ENCODE peak calls at places on chromosomes 2 and 18, in six cellular contexts. B, M, N, Q, F and D are unnamed samples.

GRCh38 chr2:218329027-218329825 is 27.4 kb upstream of the CATIP start:
- DNase-seq in B (no peak), M (no peak), N (no peak), Q (no peak), F (no peak), D (no peak)

GRCh38 chr18:48782381-48782841 is 168.4 kb downstream of the SMAD7 start:
- DNase-seq in B (peak; percentile 33), M (peak; percentile 78), N (no peak), Q (peak; percentile 69), F (peak; percentile 38), D (no peak)

GRCh38 chr2:203646961-203647360 is 59.5 kb upstream of the CD28 start:
- DNase-seq in B (no peak), M (no peak), N (no peak), Q (no peak), F (no peak), D (no peak)

GRCh38 chr2:139864821-139865302 is 1084.7 kb upstream of the NXPH2 start:
- DNase-seq in B (no peak), M (no peak), N (no peak), Q (no peak), F (no peak), D (no peak)

GRCh38 chr2:101770672-101771071 is 73.2 kb downstream of the MAP4K4 start:
- DNase-seq in B (no peak), M (no peak), N (peak; percentile 48), Q (no peak), F (peak; percentile 40), D (peak; percentile 56)

GRCh38 chr2:95122197-95122551 is 566 bp upstream of the MRPS5 start:
- DNase-seq in B (no peak), M (no peak), N (no peak), Q (no peak), F (no peak), D (no peak)

GRCh38 chr2:236340251-236340650 is 76.0 kb upstream of the ASB18 start:
- DNase-seq in B (no peak), M (no peak), N (no peak), Q (no peak), F (no peak), D (no peak)

GRCh38 chr2:219186754-219187456 is 8.8 kb downstream of the RETREG2 start:
- DNase-seq in B (no peak), M (no peak), N (no peak), Q (no peak), F (no peak), D (peak; percentile 7)

GRCh38 chr2:16652296-16653082 is 13.1 kb downstream of the CYRIA start:
- DNase-seq in B (peak; percentile 65), M (no peak), N (peak; percentile 82), Q (no peak), F (peak; percentile 38), D (peak; percentile 47)

GRCh38 chr2:78541088-78541450 is 484.4 kb upstream of the REG3G start:
- DNase-seq in B (no peak), M (no peak), N (no peak), Q (no peak), F (no peak), D (no peak)

GRCh38 chr2:8491296-8492048 is 190.4 kb upstream of the ID2 start:
- DNase-seq in B (peak; percentile 56), M (no peak), N (peak; percentile 14), Q (no peak), F (no peak), D (no peak)

GRCh38 chr2:100783986-100784385 is 36.0 kb upstream of the NPAS2 start:
- DNase-seq in B (no peak), M (no peak), N (no peak), Q (no peak), F (no peak), D (no peak)

GRCh38 chr2:104701471-104701911 is 152.4 kb upstream of the POU3F3 start:
- DNase-seq in B (no peak), M (no peak), N (no peak), Q (no peak), F (no peak), D (no peak)

GRCh38 chr2:152445791-152446201 is 110.8 kb downstream of the FMNL2 start:
- DNase-seq in B (peak; percentile 37), M (peak; percentile 56), N (peak; percentile 84), Q (no peak), F (no peak), D (no peak)

GRCh38 chr2:135317375-135317774 is 213.6 kb downstream of the ZRANB3 start:
- DNase-seq in B (no peak), M (no peak), N (no peak), Q (no peak), F (no peak), D (no peak)

GRCh38 chr2:26185304-26185928 is 12.5 kb downstream of the GAREM2 start:
- DNase-seq in B (no peak), M (no peak), N (no peak), Q (no peak), F (no peak), D (no peak)

GRCh38 chr2:178962805-178963433 is 87.0 kb downstream of the CCDC141 start:
- DNase-seq in B (no peak), M (no peak), N (no peak), Q (no peak), F (no peak), D (no peak)

GRCh38 chr2:2564300-2565085 is 233.4 kb upstream of the MYT1L start:
- DNase-seq in B (no peak), M (no peak), N (no peak), Q (no peak), F (no peak), D (no peak)

GRCh38 chr2:139617747-139618146 is 837.6 kb upstream of the NXPH2 start:
- DNase-seq in B (no peak), M (no peak), N (no peak), Q (no peak), F (no peak), D (no peak)

GRCh38 chr2:158542577-158542976 is 85.8 kb downstream of the PKP4 start:
- DNase-seq in B (no peak), M (no peak), N (no peak), Q (no peak), F (no peak), D (no peak)

GRCh38 chr2:227804970-227805369 is 8.7 kb upstream of the CCL20 start:
- DNase-seq in B (no peak), M (no peak), N (no peak), Q (no peak), F (no peak), D (no peak)

GRCh38 chr18:35862115-35862640 is 110.3 kb upstream of the RMP24 start:
- DNase-seq in B (no peak), M (no peak), N (no peak), Q (no peak), F (no peak), D (no peak)

GRCh38 chr18:35856178-35856577 is 116.3 kb upstream of the RMP24 start:
- DNase-seq in B (no peak), M (no peak), N (no peak), Q (no peak), F (no peak), D (no peak)

DNA sequence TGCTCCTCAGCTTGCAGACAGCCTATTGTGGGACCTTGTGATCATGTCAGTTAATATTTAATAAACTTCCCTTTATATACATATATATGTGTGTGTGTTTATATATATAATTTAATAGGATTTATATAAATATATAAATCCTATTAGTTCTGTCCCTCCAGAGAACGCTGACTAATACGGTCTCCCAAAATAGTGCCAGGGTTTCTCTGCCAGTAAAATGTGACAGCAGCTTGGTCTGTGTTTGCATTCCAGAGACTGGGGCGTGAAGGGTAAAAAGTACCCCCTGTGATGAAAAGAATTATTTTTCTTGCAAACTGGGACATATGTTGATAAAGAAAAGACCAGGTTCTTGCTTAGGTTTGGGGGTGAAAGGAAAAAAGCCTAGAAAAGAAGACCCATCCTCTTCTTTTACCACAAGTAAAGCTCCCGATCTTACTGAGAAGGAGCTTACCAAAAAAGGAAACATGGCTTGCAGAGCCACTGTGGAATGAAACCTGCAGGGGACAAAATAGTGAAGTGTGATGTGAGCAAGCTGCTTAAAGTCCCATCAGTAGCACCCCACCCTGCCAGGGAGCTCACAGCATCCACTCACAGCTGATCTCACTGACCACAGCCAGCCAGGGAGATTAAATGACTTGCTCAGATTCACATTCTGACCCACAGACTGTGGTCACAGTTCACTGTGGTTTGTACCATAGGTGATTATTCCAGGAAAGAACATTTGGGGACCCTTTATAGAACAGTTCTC is 110.9 kb upstream of the RMP24 start:
- DNase-seq in B (no peak), M (no peak), N (no peak), Q (no peak), F (no peak), D (no peak)
- H3K27ac ChIP-seq in B (no peak overlapping the region), M (peak overlapping the region; percentile 16), N (no peak overlapping the region), Q (peak overlapping the region; percentile 18), F (no peak overlapping the region), D (no peak overlapping the region)

DNA sequence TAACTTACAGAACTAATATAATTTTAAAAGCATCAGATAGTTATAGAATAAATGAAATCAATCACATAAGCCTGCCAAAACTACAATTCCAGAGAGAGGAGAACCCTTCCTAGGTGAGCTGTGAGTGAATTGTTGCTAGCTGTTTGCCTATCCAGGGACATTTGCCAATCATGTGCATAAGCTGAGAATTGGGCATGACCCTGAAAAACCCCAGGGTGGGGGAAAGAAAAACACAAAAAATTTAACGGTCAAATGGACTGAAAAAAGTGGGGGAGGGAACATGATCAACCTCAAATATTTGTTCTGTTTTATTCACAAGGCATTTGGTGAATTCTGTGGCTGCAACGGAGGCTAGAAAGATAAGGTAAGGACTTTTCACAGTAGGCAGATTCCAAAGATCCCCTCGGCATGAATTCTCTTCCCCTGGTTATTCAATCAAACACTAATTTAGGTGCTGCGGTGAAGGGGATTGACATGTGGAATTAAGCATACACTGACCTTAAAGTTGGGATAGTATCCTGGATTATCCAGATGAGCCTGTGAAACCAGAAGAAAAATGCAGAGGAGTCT is 203.9 kb upstream of the RGPD4 start:
- DNase-seq in B (no peak), M (no peak), N (no peak), Q (no peak), F (no peak), D (no peak)
- H3K9me3 ChIP-seq in B (no peaks in the 10 kb centered on the region), M (peaks cover 7% of the 10 kb centered on the region), N (no peaks in the 10 kb centered on the region), Q (peaks cover 4% of the 10 kb centered on the region), F (peaks cover 11% of the 10 kb centered on the region), D (no peaks in the 10 kb centered on the region)

GRCh38 chr2:97870396-97870843 is 125.3 kb downstream of the TMEM131 start:
- DNase-seq in B (no peak), M (no peak), N (peak; percentile 88), Q (no peak), F (peak; percentile 25), D (no peak)
- TF ChIP-seq CTCF in B (no peak), M (no peak), N (no peak), Q (no peak), F (no peak), D (no peak)

DNA sequence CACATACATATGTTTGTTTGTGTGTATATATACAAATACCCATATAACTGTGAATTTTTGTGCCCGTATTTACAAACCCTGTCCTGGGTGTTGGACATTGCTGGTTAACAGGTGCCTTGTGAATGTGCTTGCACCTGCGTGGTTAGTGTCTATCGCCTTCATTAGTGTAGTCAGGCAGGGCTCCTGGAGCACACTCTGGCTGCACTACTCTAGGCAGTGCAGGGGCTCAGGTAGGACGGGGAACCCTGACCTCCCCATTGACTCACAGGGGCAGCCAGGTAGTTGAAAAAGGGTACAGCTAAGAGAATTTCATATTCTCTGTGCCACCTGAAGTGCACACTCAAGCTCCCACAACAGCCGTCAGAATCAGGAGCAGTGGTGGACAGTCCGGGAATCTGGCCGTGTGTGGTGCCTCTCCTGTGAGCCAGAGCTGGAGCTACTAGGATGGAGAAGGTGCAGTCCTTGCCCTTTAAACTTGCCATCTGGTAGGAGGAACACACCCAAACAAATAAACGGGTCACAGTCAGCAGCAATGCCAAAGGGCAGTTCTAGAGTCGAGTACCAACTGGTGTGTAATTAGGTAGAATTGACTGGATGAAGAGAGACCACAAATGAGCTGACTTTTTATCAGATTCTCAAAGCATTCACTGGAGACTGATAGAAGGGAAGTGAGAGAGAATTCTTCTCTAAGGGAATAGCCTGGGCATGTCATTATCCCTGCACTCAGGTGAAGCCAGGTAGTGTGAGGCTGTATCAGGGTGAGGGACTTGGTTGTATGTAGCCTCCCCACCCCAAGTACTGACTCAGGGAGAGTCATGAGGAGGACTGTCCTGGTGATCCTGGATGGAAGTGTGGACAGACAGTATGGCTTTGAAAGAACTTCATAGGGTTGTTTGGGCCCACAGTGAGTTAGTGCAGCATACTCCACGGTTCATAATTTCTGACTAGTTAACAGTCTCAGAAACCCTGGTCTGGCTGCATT is 44.1 kb downstream of the FARP2 start:
- DNase-seq in B (no peak), M (no peak), N (no peak), Q (no peak), F (no peak), D (peak; percentile 77)
- H3K27ac ChIP-seq in B (no peak overlapping the region), M (no peak overlapping the region), N (no peak overlapping the region), Q (no peak overlapping the region), F (no peak overlapping the region), D (peak overlapping the region; percentile 65)